ENCODE peak calls at places on chromosomes 2 and 18, in five cellular contexts. Y is WTC11, Z is H1, L is HepG2, C is K562. K is an unnamed sample.

GRCh38 chr2:88159955-88160415 is 10.2 kb upstream of the THNSL2 start:
- DNase-seq in L (peak), Z (no peak), C (peak), Y (peak), K (peak)

GRCh38 chr2:232018191-232018590 is 56.7 kb downstream of the DIS3L2 start:
- DNase-seq in Y (no peak), L (no peak), C (no peak), Z (no peak), K (no peak)

GRCh38 chr18:50678651-50679415 is 118.9 kb downstream of the MAPK4 start:
- DNase-seq in Z (no peak), Y (no peak), C (no peak), L (no peak), K (no peak)

GRCh38 chr2:70367722-70368323 is 66.0 kb upstream of the FAM136A start:
- DNase-seq in L (no peak), Y (peak), Z (peak), C (no peak), K (peak)

GRCh38 chr18:44917865-44918476 is 237.3 kb downstream of the SETBP1 start:
- DNase-seq in Y (no peak), Z (no peak), L (peak), C (no peak), K (no peak)

GRCh38 chr2:30956995-30957394 is 149.7 kb upstream of the CAPN13 start:
- DNase-seq in Z (no peak), C (no peak), L (no peak), Y (no peak), K (no peak)

GRCh38 chr2:27264753-27265535 is 2.1 kb upstream of the SLC30A3 start:
- DNase-seq in L (peak), Z (peak), C (no peak), Y (peak), K (peak)

GRCh38 chr2:119823734-119824334 is 64.1 kb downstream of the PTPN4 start:
- DNase-seq in Y (peak), Z (no peak), C (peak), L (peak), K (no peak)

GRCh38 chr2:162369577-162369976 is 25.6 kb downstream of the GCA start:
- DNase-seq in Z (no peak), L (no peak), C (no peak), Y (no peak), K (no peak)

GRCh38 chr18:22346342-22346967 is 71.3 kb downstream of the CTAGE1 start:
- DNase-seq in L (no peak), Z (no peak), C (no peak), Y (no peak), K (no peak)

GRCh38 chr2:158841839-158842238 is 46.7 kb downstream of the DAPL1 start:
- DNase-seq in Y (no peak), Z (no peak), L (no peak), C (no peak), K (no peak)

GRCh38 chr2:37612382-37612781 is 59.1 kb downstream of the CDC42EP3 start:
- DNase-seq in Y (no peak), L (no peak), C (no peak), Z (no peak), K (no peak)

GRCh38 chr2:220619525-220620267 is 952.4 kb downstream of the EPHA4 start:
- DNase-seq in C (no peak), Y (no peak), L (no peak), Z (no peak), K (peak)

GRCh38 chr18:56709463-56709862 is 58.3 kb downstream of the WDR7 start:
- DNase-seq in C (peak), Z (no peak), L (peak), Y (no peak), K (peak)

GRCh38 chr2:101208830-101209229 is 43.9 kb upstream of the CNOT11 start:
- DNase-seq in Y (no peak), L (no peak), C (no peak), Z (no peak), K (no peak)

GRCh38 chr2:231399853-231400667 is 4.5 kb downstream of the B3GNT7 start:
- DNase-seq in Z (peak), Y (no peak), C (no peak), L (peak), K (no peak)

GRCh38 chr2:134178109-134178877 is 75.6 kb upstream of the MGAT5 start:
- DNase-seq in L (no peak), C (no peak), Z (no peak), Y (no peak), K (no peak)

GRCh38 chr2:179455824-179456223 is 191.2 kb upstream of the SESTD1 start:
- DNase-seq in L (peak), Y (no peak), Z (no peak), C (no peak), K (no peak)

GRCh38 chr18:80243204-80243603 is 4.1 kb downstream of the PARD6G start:
- DNase-seq in Z (no peak), C (no peak), L (no peak), Y (no peak), K (no peak)

GRCh38 chr2:71608441-71608840 is 155.1 kb downstream of the DYSF start:
- DNase-seq in C (no peak), Y (no peak), L (no peak), Z (peak), K (no peak)

GRCh38 chr2:46796843-46797625 is 118.6 kb downstream of the MCFD2 start:
- DNase-seq in Z (no peak), Y (no peak), L (no peak), C (no peak), K (no peak)

GRCh38 chr2:233100192-233100998 is 40.3 kb downstream of the INPP5D start:
- DNase-seq in Z (no peak), L (no peak), Y (no peak), C (no peak), K (no peak)

GRCh38 chr2:172931923-172932520 is 143.6 kb upstream of the MAP3K20 start:
- DNase-seq in C (peak), Z (peak), Y (peak), L (peak), K (peak)

GRCh38 chr2:10903861-10904210 is 7.9 kb upstream of the KCNF1 start:
- DNase-seq in Z (no peak), Y (no peak), C (no peak), L (no peak), K (no peak)

GRCh38 chr2:96114546-96114902 is 1.8 kb downstream of the ADRA2B start:
- DNase-seq in C (no peak), L (no peak), Y (no peak), Z (no peak), K (no peak)

GRCh38 chr2:85797959-85798358 is 44.2 kb downstream of the ATOH8 start:
- DNase-seq in Y (no peak), L (peak), Z (no peak), C (peak), K (no peak)

GRCh38 chr2:145918951-145919350 is 1399.0 kb upstream of the ZEB2 start:
- DNase-seq in Y (no peak), L (no peak), C (no peak), Z (no peak), K (no peak)

GRCh38 chr18:27040796-27041195 is 144.3 kb downstream of the CHST9 start:
- DNase-seq in C (no peak), L (no peak), Z (no peak), Y (no peak), K (no peak)

GRCh38 chr2:111534816-111535803 is 348.9 kb downstream of the ANAPC1 start:
- DNase-seq in L (peak), Z (no peak), C (no peak), Y (no peak), K (no peak)

GRCh38 chr18:11689972-11690570 is 1.0 kb downstream of the GNAL start:
- DNase-seq in L (no peak), C (no peak), Z (no peak), Y (no peak), K (no peak)

GRCh38 chr2:196073521-196073920 is 4.9 kb upstream of the DNAH7 start:
- DNase-seq in Y (no peak), Z (no peak), L (no peak), C (no peak), K (no peak)

GRCh38 chr18:14074187-14074586 is 58.0 kb downstream of the ZNF519 start:
- DNase-seq in Y (peak), Z (no peak), L (no peak), C (peak), K (peak)

GRCh38 chr2:218754201-218754600 is 27.7 kb upstream of the CYP27A1 start:
- DNase-seq in L (no peak), Y (no peak), Z (no peak), C (no peak), K (no peak)

GRCh38 chr2:163670929-163671328 is 64.9 kb downstream of the FIGN start:
- DNase-seq in C (no peak), Z (no peak), L (no peak), Y (no peak), K (no peak)

GRCh38 chr2:231701456-231702373 is 6.6 kb upstream of the PTMA start:
- DNase-seq in Y (no peak), Z (no peak), L (peak), C (no peak), K (no peak)

GRCh38 chr2:95530734-95531133 is 46.2 kb upstream of the TRIM43B start:
- DNase-seq in Z (no peak), L (no peak), C (no peak), Y (no peak), K (no peak)

GRCh38 chr2:38740851-38741541 is 10.2 kb downstream of the SRSF7 start:
- DNase-seq in Y (no peak), L (peak), Z (no peak), C (no peak), K (no peak)

GRCh38 chr18:51361130-51361860 is 163.8 kb upstream of the MEX3C start:
- DNase-seq in C (no peak), Y (no peak), L (peak), Z (no peak), K (no peak)

GRCh38 chr2:64748561-64748960 is 94.8 kb upstream of the SERTAD2 start:
- DNase-seq in L (no peak), Y (no peak), Z (no peak), C (no peak), K (no peak)
- TF ChIP-seq SP1 in L (no peak), Y (no peak), Z (no peak), C (no peak), K (no peak)

GRCh38 chr18:657998-658946 is 819 bp downstream of the TYMS start:
- DNase-seq in Y (peak), Z (peak), C (peak), L (peak), K (peak)
- TF ChIP-seq CTCF in Y (no peak), Z (no peak), C (no peak), L (peak), K (no peak)

GRCh38 chr2:226137201-226137811 is 662.3 kb downstream of the IRS1 start:
- DNase-seq in Z (no peak), Y (no peak), L (peak), C (no peak), K (no peak)
- TF ChIP-seq SP1 in Z (no peak), Y (no peak), L (no peak), C (no peak), K (peak)

DNA sequence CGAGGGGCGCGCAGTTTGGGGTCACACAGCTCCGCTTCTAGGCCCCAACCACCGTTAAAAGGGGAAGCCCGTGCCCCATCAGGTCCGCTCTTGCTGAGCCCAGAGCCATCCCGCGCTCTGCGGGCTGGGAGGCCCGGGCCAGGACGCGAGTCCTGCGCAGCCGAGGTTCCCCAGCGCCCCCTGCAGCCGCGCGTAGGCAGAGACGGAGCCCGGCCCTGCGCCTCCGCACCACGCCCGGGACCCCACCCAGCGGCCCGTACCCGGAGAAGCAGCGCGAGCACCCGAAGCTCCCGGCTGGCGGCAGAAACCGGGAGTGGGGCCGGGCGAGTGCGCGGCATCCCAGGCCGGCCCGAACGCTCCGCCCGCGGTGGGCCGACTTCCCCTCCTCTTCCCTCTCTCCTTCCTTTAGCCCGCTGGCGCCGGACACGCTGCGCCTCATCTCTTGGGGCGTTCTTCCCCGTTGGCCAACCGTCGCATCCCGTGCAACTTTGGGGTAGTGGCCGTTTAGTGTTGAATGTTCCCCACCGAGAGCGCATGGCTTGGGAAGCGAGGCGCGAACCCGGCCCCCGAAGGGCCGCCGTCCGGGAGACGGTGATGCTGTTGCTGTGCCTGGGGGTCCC is at the start of gene ITGA4:
- DNase-seq in Z (peak), L (no peak), Y (peak), C (no peak), K (no peak)
- TF ChIP-seq CTCF in Z (peak), L (peak), Y (peak), C (peak), K (no peak)

DNA sequence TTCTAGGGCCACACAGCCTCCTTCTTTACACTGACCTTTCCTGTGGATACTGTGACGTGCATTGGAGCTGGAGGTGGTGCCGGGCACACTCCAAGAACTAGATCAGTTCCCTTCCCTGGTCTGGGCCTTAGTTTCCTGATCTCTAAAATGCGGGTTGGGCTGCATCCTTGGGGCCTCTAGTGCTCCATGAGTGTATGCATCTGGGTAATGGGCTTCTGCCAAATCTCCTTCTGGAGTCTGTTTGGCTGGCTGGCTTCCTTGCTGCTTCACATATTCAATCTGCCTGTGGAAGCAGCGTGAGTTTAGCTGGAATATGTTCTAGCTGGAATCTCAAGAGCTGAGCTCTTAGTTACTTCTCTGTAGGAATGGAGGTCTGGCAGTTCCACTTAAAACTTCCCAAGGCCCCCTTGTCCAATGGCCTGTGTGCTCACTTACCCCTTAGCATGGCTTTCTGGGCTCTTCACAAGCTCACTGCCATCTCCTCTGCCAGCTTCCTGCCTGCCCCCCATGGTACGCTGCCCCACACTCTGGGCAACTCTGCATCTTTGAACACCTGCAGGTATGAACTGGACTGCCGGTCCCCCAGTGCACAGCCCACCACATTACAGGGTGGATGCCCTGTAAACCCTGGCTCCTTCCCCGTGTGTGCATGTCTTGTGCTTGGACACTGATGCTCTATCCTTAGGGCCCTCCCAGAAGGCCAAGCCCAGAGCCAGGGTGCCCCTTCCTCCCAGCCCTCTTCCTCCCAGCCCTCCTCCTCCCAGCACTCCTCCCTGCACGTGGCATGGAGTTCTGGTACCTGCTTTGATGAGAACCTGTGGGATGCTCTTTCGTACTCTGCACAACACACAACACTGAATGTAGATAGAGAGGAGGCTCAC is 103.6 kb upstream of the SMAD2 start:
- DNase-seq in L (no peak), Y (no peak), C (no peak), Z (no peak), K (no peak)
- TF ChIP-seq SP1 in L (no peak), Y (no peak), C (no peak), Z (no peak), K (no peak)

DNA sequence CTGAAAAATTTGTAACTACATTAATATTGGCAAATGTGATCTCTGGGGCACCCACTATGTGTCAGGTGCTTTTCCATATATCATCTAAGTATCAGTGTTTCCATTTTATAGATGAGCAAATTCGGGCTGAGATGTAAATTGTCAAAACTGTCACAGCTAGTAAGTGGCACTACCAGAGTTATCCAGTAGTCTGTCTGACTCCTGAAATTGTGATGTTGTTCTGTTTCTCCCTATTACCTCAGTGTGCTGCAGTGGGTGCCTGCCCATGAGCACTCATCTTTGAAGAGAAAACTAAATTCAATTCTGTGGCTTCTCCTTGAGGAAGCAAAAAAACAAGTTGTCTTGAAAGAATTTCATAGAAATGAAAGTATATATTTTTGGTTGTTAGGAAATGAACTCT is 467.4 kb upstream of the FANCL start:
- DNase-seq in C (peak), Y (no peak), L (no peak), Z (no peak), K (no peak)
- TF ChIP-seq CTCF in C (peak), Y (no peak), L (no peak), Z (no peak), K (peak)

K was measured in HCT116.